ENCODE peak calls at places on chromosomes 7 and 10, in five cellular contexts. T is NK-92 treated with Interleukin-12 subunit alpha and Interleukin-12 subunit beta, amount 100 ng/mL, for 24 hours; S is bronchial epithelial cell; P is lung; A is Ammon's horn. E is an unnamed sample.
A peak's percentile ranks its signal among the peaks of the same experiment; 100 is the strongest.

GRCh38 chr10:123135415-123136141 is at the start of gene HMX3:
- DNase-seq in T (no peak), S (no peak), P (no peak), A (no peak), E (no peak)

GRCh38 chr10:99329238-99329890 is at the start of gene CNNM1:
- DNase-seq in T (no peak), S (no peak), P (no peak), A (peak; percentile 60), E (peak; percentile 49)

GRCh38 chr7:138402749-138403148 is 57.3 kb upstream of the TRIM24 start:
- DNase-seq in T (no peak), S (no peak), P (no peak), A (no peak), E (no peak)

GRCh38 chr7:47449810-47450586 is 131.9 kb downstream of the TNS3 start:
- DNase-seq in T (no peak), S (no peak), P (no peak), A (no peak), E (no peak)

GRCh38 chr7:108000875-108001758 is 1.8 kb downstream of the LAMB1 start:
- DNase-seq in T (no peak), S (peak; percentile 55), P (no peak), A (no peak), E (peak; percentile 65)

GRCh38 chr10:31756131-31757119 is 172.2 kb downstream of the ARHGAP12 start:
- DNase-seq in T (no peak), S (peak; percentile 20), P (no peak), A (peak; percentile 25), E (no peak)

GRCh38 chr10:12221323-12222298 is 25.6 kb downstream of the CDC123 start:
- DNase-seq in T (no peak), S (peak; percentile 44), P (no peak), A (peak; percentile 42), E (no peak)

GRCh38 chr7:148124477-148124876 is 466.1 kb upstream of the C7orf33 start:
- DNase-seq in T (no peak), S (no peak), P (no peak), A (no peak), E (no peak)

GRCh38 chr7:108808556-108808955 is 238.9 kb downstream of the DNAJB9 start:
- DNase-seq in T (no peak), S (no peak), P (no peak), A (no peak), E (no peak)

GRCh38 chr10:13271552-13272163 is 28.2 kb downstream of the PHYH start:
- DNase-seq in T (peak; percentile 5), S (peak; percentile 4), P (no peak), A (peak; percentile 29), E (peak; percentile 27)

GRCh38 chr7:149245244-149245643 is 5.8 kb downstream of the ZNF212 start:
- DNase-seq in T (no peak), S (no peak), P (no peak), A (no peak), E (no peak)

GRCh38 chr10:32377458-32378370 is 30.8 kb upstream of the EPC1 start:
- DNase-seq in T (no peak), S (peak; percentile 44), P (no peak), A (peak; percentile 59), E (peak; percentile 74)

GRCh38 chr10:6493521-6494451 is 86.3 kb downstream of the PRKCQ start:
- DNase-seq in T (peak; percentile 26), S (peak; percentile 93), P (no peak), A (no peak), E (no peak)

GRCh38 chr10:119578355-119578754 is 18.4 kb downstream of the TIAL1 start:
- DNase-seq in T (no peak), S (no peak), P (no peak), A (no peak), E (no peak)